ENCODE peak calls at places on chromosomes 16 and 17, in eight cellular contexts. J is Calu3, D is GM12865, K is neural crest cell, N is mucosa of descending colon, L is MCF 10A, U is left lung, I is astrocyte of the spinal cord. E is an unnamed sample.

GRCh38 chr17:64736804-64737492 is 74.8 kb upstream of the SMURF2 start:
- DNase-seq in K (peak; percentile 14), J (peak; percentile 58), N (no peak), L (peak; percentile 59), D (peak; percentile 39), I (peak; percentile 62), U (no peak), E (peak; percentile 25)

GRCh38 chr17:72539981-72540897 is 419.4 kb downstream of the SOX9 start:
- DNase-seq in U (peak; percentile 92), K (peak; percentile 95), I (peak; percentile 72), D (peak; percentile 80), J (peak; percentile 56), N (peak; percentile 72), L (peak; percentile 59), E (peak; percentile 54)

GRCh38 chr16:57592591-57593003 is 35.8 kb upstream of the ADGRG1 start:
- DNase-seq in D (peak; percentile 64), I (no peak), K (no peak), L (no peak), N (peak; percentile 79), U (no peak), J (no peak), E (peak; percentile 74)

GRCh38 chr16:75580-76501 is 2.2 kb upstream of the MPG start:
- DNase-seq in U (peak; percentile 87), J (no peak), N (peak; percentile 78), K (peak; percentile 41), I (peak; percentile 77), L (peak; percentile 45), D (no peak), E (no peak)

GRCh38 chr16:66087308-66087707 is 279.2 kb upstream of the CDH5 start:
- DNase-seq in I (no peak), N (no peak), D (no peak), L (no peak), U (no peak), J (no peak), K (no peak), E (no peak)

GRCh38 chr16:81600275-81600674 is 155.7 kb downstream of the CMIP start:
- DNase-seq in L (peak; percentile 36), I (peak; percentile 39), K (no peak), D (no peak), J (peak; percentile 45), N (no peak), U (no peak), E (no peak)

GRCh38 chr17:12729086-12729485 is 60.2 kb upstream of the ARHGAP44 start:
- DNase-seq in D (no peak), N (no peak), J (no peak), L (peak; percentile 71), K (no peak), U (no peak), I (no peak), E (no peak)

GRCh38 chr16:71357681-71358080 is 842 bp upstream of the CALB2 start:
- DNase-seq in J (peak; percentile 51), I (no peak), N (no peak), D (no peak), U (no peak), K (no peak), L (no peak), E (no peak)

GRCh38 chr16:57113042-57113453 is 20.7 kb downstream of the CPNE2 start:
- DNase-seq in L (no peak), J (no peak), U (no peak), K (no peak), D (peak; percentile 64), I (peak; percentile 65), N (no peak), E (no peak)

GRCh38 chr16:54236761-54237160 is 49.8 kb downstream of the IRX3 start:
- DNase-seq in K (no peak), I (peak; percentile 15), N (no peak), J (no peak), D (no peak), U (no peak), L (no peak), E (no peak)

GRCh38 chr17:64406321-64407200 is 15.9 kb upstream of the PECAM1 start:
- DNase-seq in I (no peak), J (peak; percentile 19), U (no peak), L (peak; percentile 47), D (peak; percentile 40), N (no peak), K (no peak), E (no peak)

GRCh38 chr17:16313159-16314090 is 39.8 kb downstream of the CENPV start:
- DNase-seq in I (peak; percentile 40), J (no peak), U (no peak), N (no peak), K (no peak), L (no peak), D (no peak), E (no peak)

GRCh38 chr17:661509-661908 is 53.1 kb downstream of the VPS53 start:
- DNase-seq in I (no peak), J (no peak), K (no peak), D (no peak), L (no peak), N (no peak), U (no peak), E (no peak)

GRCh38 chr16:67861877-67862276 is 11.0 kb upstream of the EDC4 start:
- DNase-seq in U (no peak), D (no peak), J (no peak), N (no peak), I (no peak), L (no peak), K (no peak), E (no peak)

GRCh38 chr17:6495450-6496115 is 51.3 kb downstream of the PIMREG start:
- DNase-seq in L (no peak), I (no peak), U (no peak), N (peak; percentile 34), J (no peak), D (no peak), K (no peak), E (no peak)

GRCh38 chr17:45227101-45227591 is 5.5 kb downstream of the FMNL1 start:
- DNase-seq in D (peak; percentile 90), J (no peak), L (peak; percentile 39), K (no peak), U (peak; percentile 54), N (peak; percentile 67), I (no peak), E (peak; percentile 35)

GRCh38 chr16:8634991-8635736 is 13.7 kb downstream of the METTL22 start:
- DNase-seq in K (peak; percentile 31), I (peak; percentile 46), L (no peak), J (peak; percentile 11), U (no peak), D (no peak), N (no peak), E (no peak)

GRCh38 chr16:11633113-11633512 is 35.1 kb upstream of the SNN start:
- DNase-seq in D (no peak), J (no peak), N (no peak), U (no peak), L (no peak), I (no peak), K (no peak), E (no peak)

GRCh38 chr16:8641671-8642070 is 20.2 kb downstream of the METTL22 start:
- DNase-seq in J (no peak), D (no peak), N (no peak), K (no peak), I (no peak), L (no peak), U (no peak), E (no peak)

GRCh38 chr17:74972107-74972972 is at the start of gene HID1:
- DNase-seq in K (peak; percentile 59), L (no peak), J (peak; percentile 86), N (peak; percentile 83), I (no peak), U (peak; percentile 92), D (peak; percentile 37), E (peak; percentile 55)

GRCh38 chr16:27234603-27235002 is 31.3 kb downstream of the KDM8 start:
- DNase-seq in N (no peak), L (no peak), I (no peak), D (no peak), J (no peak), K (no peak), U (no peak), E (no peak)

GRCh38 chr17:2056221-2057129 is 1.6 kb downstream of the HIC1 start:
- DNase-seq in L (no peak), K (no peak), I (peak; percentile 73), D (peak; percentile 88), N (peak; percentile 69), U (peak; percentile 92), J (no peak), E (no peak)
- TF ChIP-seq CTCF in L (no peak), K (no peak), I (no peak), D (peak; percentile 9), N (no peak), U (no peak), J (no peak), E (no peak)

DNA sequence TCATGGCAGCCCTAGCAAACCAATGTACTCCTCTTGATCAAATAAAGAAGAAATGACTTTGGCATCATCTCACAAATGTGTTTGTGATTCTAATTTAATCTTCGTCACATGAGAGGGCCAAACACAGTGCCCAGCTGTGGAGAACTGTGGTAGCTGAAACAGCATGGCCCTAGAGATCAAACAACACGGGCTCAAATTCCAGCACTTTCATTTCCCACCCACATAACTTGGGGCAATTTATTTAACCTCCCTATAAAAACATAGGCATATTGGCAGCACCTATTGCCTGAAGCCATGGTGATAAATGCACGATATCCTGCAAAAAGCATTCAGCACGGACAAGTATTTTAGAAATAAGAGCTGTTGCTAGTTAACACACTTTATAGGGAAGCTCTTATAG is 2.5 kb downstream of the ACSM1 start:
- DNase-seq in U (no peak), J (no peak), I (no peak), K (no peak), L (no peak), D (no peak), N (no peak), E (no peak)
- TF ChIP-seq CTCF in U (no peak), J (no peak), I (no peak), K (no peak), L (no peak), D (no peak), N (no peak), E (no peak)

GRCh38 chr16:31819948-31820347 is 53.7 kb upstream of the ZNF267 start:
- DNase-seq in K (no peak), U (no peak), I (no peak), J (no peak), L (no peak), D (no peak), N (no peak), E (no peak)
- TF ChIP-seq CTCF in K (no peak), U (no peak), I (no peak), J (no peak), L (no peak), D (no peak), N (no peak), E (no peak)

GRCh38 chr16:30372037-30372712 is 1.9 kb upstream of the TBC1D10B start:
- DNase-seq in K (no peak), J (no peak), N (no peak), L (no peak), U (no peak), I (no peak), D (no peak), E (no peak)

GRCh38 chr16:30371248-30371816 is 1.0 kb upstream of the TBC1D10B start:
- DNase-seq in J (no peak), N (no peak), L (no peak), D (no peak), I (no peak), U (no peak), K (no peak), E (no peak)

GRCh38 chr16:30369938-30370443 is 303 bp downstream of the TBC1D10B start:
- DNase-seq in D (no peak), I (no peak), K (no peak), J (no peak), U (no peak), N (no peak), L (no peak), E (no peak)

GRCh38 chr16:30369091-30369937 is 980 bp downstream of the TBC1D10B start:
- DNase-seq in I (no peak), L (no peak), D (no peak), J (no peak), U (peak; percentile 82), N (peak; percentile 73), K (peak; percentile 26), E (no peak)

GRCh38 chr16:30370444-30371247 is at the start of gene TBC1D10B:
- DNase-seq in I (peak; percentile 100), N (peak; percentile 99), U (peak; percentile 96), J (peak; percentile 99), D (peak; percentile 100), K (peak; percentile 97), L (peak; percentile 100), E (peak; percentile 96)
- TF ChIP-seq CTCF in I (peak; percentile 30), N (no peak), U (no peak), J (no peak), D (no peak), K (peak; percentile 46), L (no peak), E (no peak)